ENCODE peak calls at places on chromosomes 13 and 19, in six cellular contexts. P, X, O, T, B and R are unnamed samples.

GRCh38 chr19:13060964-13061927 is 41.4 kb downstream of the LYL1 start:
- DNase-seq in P (peak), X (peak), O (peak), T (no peak), B (peak), R (peak)

GRCh38 chr13:29136341-29136740 is 316.2 kb downstream of the MTUS2 start:
- DNase-seq in P (no peak), X (no peak), O (no peak), T (no peak), B (no peak), R (no peak)

GRCh38 chr19:30128211-30128610 is 186.2 kb downstream of the URI1 start:
- DNase-seq in P (no peak), X (no peak), O (no peak), T (no peak), B (no peak), R (no peak)

GRCh38 chr13:45195421-45195820 is 5.4 kb downstream of the KCTD4 start:
- DNase-seq in P (no peak), X (no peak), O (no peak), T (no peak), B (no peak), R (peak)

GRCh38 chr13:54682184-54682583 is 1653.6 kb downstream of the OLFM4 start:
- DNase-seq in P (no peak), X (no peak), O (no peak), T (no peak), B (no peak), R (no peak)

GRCh38 chr19:752652-753517 is 2.0 kb downstream of the MISP start:
- DNase-seq in P (no peak), X (peak), O (no peak), T (no peak), B (peak), R (peak)

GRCh38 chr13:40318366-40318765 is 348.1 kb downstream of the FOXO1 start:
- DNase-seq in P (no peak), X (no peak), O (no peak), T (no peak), B (no peak), R (no peak)

GRCh38 chr19:38596057-38596981 is 21.4 kb downstream of the MAP4K1 start:
- DNase-seq in P (peak), X (peak), O (no peak), T (no peak), B (peak), R (peak)

GRCh38 chr19:14542721-14543328 is 13.4 kb downstream of the TECR start:
- DNase-seq in P (no peak), X (no peak), O (no peak), T (no peak), B (no peak), R (no peak)

GRCh38 chr19:43997631-43998290 is 5.0 kb upstream of the ZNF230 start:
- DNase-seq in P (no peak), X (no peak), O (no peak), T (no peak), B (no peak), R (no peak)

GRCh38 chr13:73945871-73946270 is 188.3 kb downstream of the KLF12 start:
- DNase-seq in P (no peak), X (no peak), O (no peak), T (no peak), B (no peak), R (no peak)

GRCh38 chr13:41631296-41631965 is 174.1 kb downstream of the RGCC start:
- DNase-seq in P (no peak), X (no peak), O (no peak), T (no peak), B (no peak), R (no peak)